ENCODE peak calls at places on chromosomes 12 and 14, in six cellular contexts. T is CD8-positive, alpha-beta T cell; Q is IMR-90; X is neuronal stem cell; V is left ventricle myocardium inferior; J is trophoblast cell. A is an unnamed sample.

GRCh38 chr14:53715390-53715730 is 241.3 kb downstream of the BMP4 start:
- DNase-seq in T (no peak), X (no peak), V (no peak), Q (peak; percentile 28), J (peak; percentile 17), A (no peak)

GRCh38 chr14:51776102-51776894 is 84.1 kb upstream of the GNG2 start:
- DNase-seq in V (peak; percentile 25), X (peak; percentile 51), Q (peak; percentile 68), T (no peak), J (peak; percentile 72), A (peak; percentile 2)

GRCh38 chr12:26813812-26814211 is 19.2 kb downstream of the ITPR2 start:
- DNase-seq in T (no peak), J (no peak), X (no peak), Q (no peak), V (no peak), A (no peak)

GRCh38 chr12:13504074-13504473 is 307.5 kb downstream of the EMP1 start:
- DNase-seq in X (no peak), T (no peak), J (no peak), Q (no peak), V (no peak), A (no peak)

GRCh38 chr14:54650331-54651017 is 83.5 kb downstream of the SAMD4A start:
- DNase-seq in Q (peak; percentile 80), J (peak; percentile 51), T (no peak), V (no peak), X (no peak), A (no peak)

GRCh38 chr12:67107235-67107634 is 161.9 kb upstream of the CAND1 start:
- DNase-seq in V (no peak), T (no peak), X (no peak), J (no peak), Q (no peak), A (no peak)

GRCh38 chr14:100432652-100433427 is 109.7 kb downstream of the SLC25A47 start:
- DNase-seq in V (no peak), Q (no peak), X (no peak), J (no peak), T (no peak), A (no peak)

GRCh38 chr12:127822743-127823433 is 444.1 kb upstream of the TMEM132C start:
- DNase-seq in X (no peak), Q (no peak), J (no peak), V (peak; percentile 29), T (no peak), A (no peak)

GRCh38 chr14:100906420-100906819 is 2.9 kb upstream of the RTL1 start:
- DNase-seq in V (no peak), J (no peak), Q (no peak), X (no peak), T (no peak), A (no peak)

DNA sequence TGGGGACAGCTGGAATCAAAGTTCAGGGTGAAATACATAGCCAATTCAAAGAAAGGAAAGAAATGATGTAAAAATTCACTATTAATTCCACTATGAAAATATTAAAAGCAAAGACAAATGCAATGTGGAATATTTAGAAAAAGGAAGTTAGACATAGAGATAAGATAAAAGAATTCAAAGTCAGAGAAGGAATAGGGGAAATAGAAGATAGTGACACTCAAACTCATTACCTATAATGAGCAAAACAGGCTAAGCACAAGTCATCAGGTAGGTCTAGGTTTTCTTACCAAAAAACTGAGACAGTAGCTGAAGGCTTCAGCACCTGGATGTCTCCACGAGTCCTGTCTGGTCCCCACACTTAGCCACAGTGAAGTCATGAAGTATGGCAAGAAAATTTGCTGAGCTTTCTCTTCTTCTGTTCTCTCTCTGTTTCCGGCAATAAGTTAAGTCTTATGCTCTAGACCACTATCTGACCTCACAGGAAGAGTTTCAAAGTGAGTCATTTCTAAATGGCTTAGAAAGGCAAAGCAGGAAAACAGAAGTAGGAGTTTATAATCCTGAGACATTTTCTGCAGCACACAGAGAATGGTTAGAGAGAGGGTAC is at the start of gene C3AR1:
- DNase-seq in Q (peak; percentile 79), X (no peak), J (peak; percentile 52), V (no peak), T (peak; percentile 30), A (peak; percentile 59)
- H3K4me3 ChIP-seq in Q (no peak within 1 kb of the TSS), X (no peak within 1 kb of the TSS), J (no peak within 1 kb of the TSS), V (peak within 1 kb of the TSS; percentile 9), T (peak within 1 kb of the TSS; percentile 5), A (no peak within 1 kb of the TSS)

DNA sequence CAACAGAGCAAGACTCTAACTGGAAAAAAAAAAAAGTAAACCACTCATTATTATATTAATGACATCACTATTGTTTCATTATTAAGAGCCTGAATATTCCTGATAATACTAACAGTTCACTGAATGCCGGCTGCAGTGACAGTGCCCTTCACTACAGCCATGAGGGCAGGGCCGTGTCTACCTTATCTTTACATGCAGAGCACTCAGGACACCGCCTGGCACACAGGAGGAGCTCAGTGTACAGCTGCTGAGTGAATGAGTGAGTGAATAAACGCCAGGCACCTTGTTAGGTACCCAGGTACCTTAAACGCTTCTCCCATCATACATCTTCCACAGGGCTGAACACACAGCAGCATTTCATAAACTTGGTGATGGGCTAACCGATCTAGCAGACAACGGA is 23.2 kb downstream of the ZFYVE1 start:
- DNase-seq in Q (no peak), V (peak; percentile 23), T (no peak), X (no peak), J (no peak), A (no peak)
- H3K4me1 ChIP-seq in Q (peaks cover under 1% of the 10 kb centered on the region), V (peaks cover 52% of the 10 kb centered on the region), T (no peaks in the 10 kb centered on the region), X (no peaks in the 10 kb centered on the region), J (no peaks in the 10 kb centered on the region), A (no peaks in the 10 kb centered on the region)

DNA sequence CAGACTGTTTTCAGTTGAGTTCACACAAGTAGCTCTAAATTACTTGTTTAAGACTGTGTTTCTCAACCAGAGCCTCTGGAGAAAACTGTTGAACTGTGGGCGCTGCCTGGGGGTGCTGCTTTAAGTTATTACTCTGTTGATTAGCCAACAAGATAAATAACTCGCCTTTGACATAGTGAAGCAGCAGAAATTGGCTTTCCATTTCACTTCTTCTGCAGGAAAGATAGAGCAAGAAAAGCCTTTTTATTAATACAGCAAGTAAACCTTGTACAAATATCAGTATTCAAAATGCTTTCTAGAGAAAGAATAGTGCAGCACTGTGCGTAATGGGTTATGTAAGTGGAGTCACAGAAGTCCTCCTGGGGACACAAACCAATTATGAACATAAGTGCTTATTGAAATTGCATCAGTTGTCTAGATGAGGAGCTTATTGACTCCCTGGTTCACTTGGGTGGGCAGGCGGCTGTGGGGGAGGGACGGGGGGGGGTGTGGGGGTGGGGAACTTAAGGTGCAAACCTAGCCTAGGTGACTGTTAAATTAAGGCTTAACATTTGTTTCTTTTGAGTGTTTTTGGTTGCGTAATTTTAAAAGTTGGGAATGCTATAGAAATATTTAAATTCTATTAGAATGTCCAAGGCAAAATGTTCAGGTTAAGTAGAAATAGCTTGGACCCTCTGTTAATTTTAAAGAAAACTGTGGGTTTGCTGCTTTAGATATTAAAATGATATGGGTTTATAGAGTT is 6.3 kb downstream of the FRS2 start:
- DNase-seq in J (peak; percentile 18), V (no peak), T (no peak), Q (no peak), X (no peak), A (no peak)
- H3K27ac ChIP-seq in J (no peak overlapping the region), V (peak overlapping the region; percentile 78), T (no peak overlapping the region), Q (no peak overlapping the region), X (no peak overlapping the region), A (no peak overlapping the region)

DNA sequence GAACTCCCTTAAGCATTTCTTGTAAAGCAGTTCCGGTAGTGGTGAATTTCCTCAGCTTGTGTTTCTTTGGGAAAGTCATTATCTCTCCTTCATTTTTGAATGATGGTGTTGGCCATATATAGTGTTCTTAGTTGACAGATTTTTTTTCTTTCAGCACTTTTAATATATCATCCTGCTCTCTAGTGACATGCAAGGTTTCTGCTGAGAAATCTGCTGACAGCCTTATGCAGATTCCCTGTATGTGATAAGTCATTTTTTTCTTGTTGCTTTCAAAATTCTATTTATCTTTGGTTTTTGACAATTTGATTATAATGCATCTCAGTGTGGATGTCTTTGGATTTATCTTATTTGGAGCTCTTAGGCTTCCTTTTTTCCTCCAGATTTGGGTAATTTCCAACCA is 135.7 kb downstream of the PTPRO start:
- DNase-seq in X (no peak), Q (no peak), V (no peak), J (no peak), T (no peak), A (no peak)
- H3K4me3 ChIP-seq in X (no peak overlapping the region), Q (no peak overlapping the region), V (no peak overlapping the region), J (no peak overlapping the region), T (no peak overlapping the region), A (no peak overlapping the region)

GRCh38 chr14:24307575-24308341 is at the start of gene CIDEB:
- DNase-seq in V (peak; percentile 45), X (peak; percentile 53), J (peak; percentile 81), Q (peak; percentile 43), T (peak; percentile 53), A (peak; percentile 31)
- H3K4me1 ChIP-seq in V (peaks cover 51% of the 10 kb centered on the region), X (no peaks in the 10 kb centered on the region), J (peaks cover 5% of the 10 kb centered on the region), Q (peaks cover 10% of the 10 kb centered on the region), T (peaks cover 37% of the 10 kb centered on the region), A (peaks cover 35% of the 10 kb centered on the region)

DNA sequence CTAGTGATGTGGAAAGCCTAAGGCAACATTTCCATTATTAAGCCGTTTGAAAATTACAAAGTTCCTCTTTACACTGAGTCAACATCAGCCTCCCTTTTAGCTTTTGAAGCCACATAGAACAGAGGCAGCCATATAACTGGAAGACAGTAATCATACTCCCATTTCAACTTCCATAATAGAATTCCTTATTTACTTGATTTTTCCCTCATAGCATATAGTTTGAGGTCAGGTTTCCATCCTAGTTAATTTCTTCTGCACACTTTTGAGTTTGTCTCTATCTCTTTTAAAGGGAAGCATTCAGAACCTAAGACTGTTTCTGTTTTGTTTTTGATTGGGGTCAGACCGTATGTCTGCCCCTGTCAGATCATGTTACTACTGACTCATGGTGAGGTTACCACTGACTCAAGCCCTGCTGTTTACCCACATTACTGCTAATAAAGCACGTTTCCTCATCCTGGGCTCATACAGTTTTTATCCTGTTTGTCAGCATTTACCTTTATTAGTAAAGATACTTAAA is 161.0 kb downstream of the SLC38A4 start:
- DNase-seq in J (peak; percentile 34), V (no peak), T (no peak), X (no peak), Q (peak; percentile 96), A (no peak)
- H3K27ac ChIP-seq in J (peak overlapping the region; percentile 14), V (no peak overlapping the region), T (no peak overlapping the region), X (no peak overlapping the region), Q (peak overlapping the region; percentile 17), A (no peak overlapping the region)

DNA sequence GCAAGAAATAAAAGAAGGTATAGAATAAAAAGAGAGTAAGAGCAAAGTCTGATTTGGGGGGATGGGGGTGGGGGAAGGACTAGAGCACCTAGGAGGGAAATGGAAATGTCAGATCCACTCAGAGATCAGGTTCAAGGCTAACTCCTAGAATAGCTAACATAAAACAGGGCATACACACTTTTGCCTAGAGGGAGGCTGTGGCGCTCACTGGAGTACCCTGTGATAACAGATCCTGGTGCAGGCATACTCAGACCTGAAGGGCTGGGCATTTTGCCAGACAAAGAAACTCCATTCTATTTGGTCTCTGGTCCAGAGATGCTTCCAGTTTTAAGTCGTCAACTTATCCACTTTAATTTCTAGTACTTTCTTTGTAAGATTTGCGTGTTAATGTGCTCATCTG is 5.8 kb downstream of the CTDSP2 start:
- DNase-seq in V (no peak), Q (peak; percentile 50), X (no peak), T (no peak), J (no peak), A (no peak)
- H3K4me3 ChIP-seq in V (peak overlapping the region; percentile 95), Q (no peak overlapping the region), X (no peak overlapping the region), T (no peak overlapping the region), J (no peak overlapping the region), A (no peak overlapping the region)

A was measured in effector memory CD4-positive, alpha-beta T cell.